ENCODE peak calls at places on chromosomes 2 and 18, in six cellular contexts. U is fibroblast of villous mesenchyme, Z is PC-9, P is cardiac fibroblast, K is mucosa of descending colon, L is endodermal cell. N is an unnamed sample.

GRCh38 chr18:48017625-48018024 is 87.2 kb upstream of the SMAD2 start:
- DNase-seq in Z (no peak), L (peak; percentile 5), K (no peak), U (peak; percentile 63), P (no peak), N (peak; percentile 18)

GRCh38 chr2:156907806-156908205 is 349.7 kb upstream of the GALNT5 start:
- DNase-seq in Z (peak; percentile 41), L (no peak), U (no peak), P (peak; percentile 52), K (no peak), N (peak; percentile 53)

GRCh38 chr2:974054-974453 is 23.4 kb downstream of the SNTG2 start:
- DNase-seq in U (no peak), K (no peak), P (no peak), Z (no peak), L (no peak), N (no peak)

GRCh38 chr2:193502363-193503035 is 1307.8 kb upstream of the TMEFF2 start:
- DNase-seq in U (no peak), P (no peak), L (peak; percentile 96), Z (no peak), K (no peak), N (no peak)

GRCh38 chr2:48707466-48707865 is 48.1 kb downstream of the LHCGR start:
- DNase-seq in K (peak; percentile 73), L (no peak), U (no peak), P (no peak), Z (no peak), N (peak; percentile 71)

GRCh38 chr18:5393779-5394178 is 98.3 kb upstream of the ZBTB14 start:
- DNase-seq in K (no peak), L (no peak), U (no peak), P (peak; percentile 55), Z (no peak), N (peak; percentile 1)

GRCh38 chr2:2787301-2787907 is 456.3 kb upstream of the MYT1L start:
- DNase-seq in L (peak; percentile 73), K (no peak), Z (no peak), P (no peak), U (no peak), N (no peak)

GRCh38 chr18:57210101-57210661 is 63.3 kb downstream of the BOD1L2 start:
- DNase-seq in K (peak; percentile 58), P (peak; percentile 71), L (peak; percentile 93), Z (peak; percentile 94), U (peak; percentile 28), N (peak; percentile 86)

GRCh38 chr2:172865422-172865821 is 129.8 kb downstream of the RAPGEF4 start:
- DNase-seq in U (no peak), L (peak; percentile 66), P (peak; percentile 39), Z (no peak), K (peak; percentile 12), N (peak; percentile 58)

GRCh38 chr2:64453710-64454315 is at the start of gene LGALSL:
- DNase-seq in P (peak; percentile 33), K (peak; percentile 87), L (peak; percentile 95), Z (peak; percentile 71), U (peak; percentile 34), N (peak; percentile 78)

GRCh38 chr2:71153585-71153984 is 23.2 kb downstream of the MPHOSPH10 start:
- DNase-seq in L (no peak), Z (no peak), K (no peak), P (no peak), U (no peak), N (no peak)

GRCh38 chr2:169468841-169469240 is 10.5 kb upstream of the BBS5 start:
- DNase-seq in L (no peak), P (no peak), K (no peak), Z (no peak), U (no peak), N (no peak)

GRCh38 chr2:185074156-185074555 is 475.8 kb downstream of the ZNF804A start:
- DNase-seq in U (no peak), P (no peak), K (no peak), Z (no peak), L (no peak), N (no peak)

GRCh38 chr2:37523861-37524362 is 147.5 kb downstream of the CDC42EP3 start:
- DNase-seq in Z (no peak), L (no peak), K (peak; percentile 42), P (peak; percentile 85), U (peak; percentile 88), N (peak; percentile 83)

GRCh38 chr2:177731384-177731783 is 338.8 kb downstream of the AGPS start:
- DNase-seq in K (no peak), U (no peak), L (peak; percentile 87), Z (no peak), P (no peak), N (no peak)

GRCh38 chr2:150601280-150602038 is 114.0 kb upstream of the RND3 start:
- DNase-seq in K (no peak), U (peak; percentile 54), L (no peak), Z (peak; percentile 52), P (peak; percentile 53), N (no peak)

GRCh38 chr2:136206613-136207012 is 88.7 kb upstream of the CXCR4 start:
- DNase-seq in Z (no peak), K (no peak), P (no peak), U (no peak), L (no peak), N (no peak)

GRCh38 chr18:57910817-57911216 is 107.7 kb upstream of the ATP8B1 start:
- DNase-seq in Z (no peak), L (peak; percentile 88), P (no peak), K (peak; percentile 22), U (no peak), N (no peak)

GRCh38 chr18:3266062-3266608 is 4.2 kb downstream of the MYL12B start:
- DNase-seq in P (no peak), Z (no peak), U (no peak), K (no peak), L (no peak), N (peak; percentile 90)

GRCh38 chr18:3268306-3268705 is 6.4 kb downstream of the MYL12B start:
- DNase-seq in L (no peak), U (no peak), K (no peak), Z (no peak), P (no peak), N (no peak)

GRCh38 chr18:3264362-3264761 is 2.4 kb downstream of the MYL12B start:
- DNase-seq in L (no peak), P (no peak), U (no peak), K (no peak), Z (no peak), N (peak; percentile 54)

GRCh38 chr18:3262234-3263171 is 570 bp downstream of the MYL12B start:
- DNase-seq in Z (no peak), U (peak; percentile 46), L (no peak), P (peak; percentile 52), K (peak; percentile 45), N (peak; percentile 48)

GRCh38 chr18:3265564-3266033 is 3.7 kb downstream of the MYL12B start:
- DNase-seq in P (no peak), Z (no peak), K (no peak), U (peak; percentile 47), L (no peak), N (peak; percentile 60)
- H3K4me3 ChIP-seq in P (no peak overlapping the region), Z (peak overlapping the region; percentile 12), K (no peak overlapping the region), U (no peak overlapping the region), L (peak overlapping the region; percentile 56), N (no peak overlapping the region)

GRCh38 chr2:191020221-191020741 is 6.3 kb upstream of the STAT1 start:
- DNase-seq in P (peak; percentile 98), L (peak; percentile 98), Z (peak; percentile 84), U (peak; percentile 98), K (peak; percentile 97), N (peak; percentile 97)
- TF ChIP-seq CTCF in P (no peak), L (peak; percentile 37), Z (no peak), U (peak; percentile 5), K (peak; percentile 7), N (peak; percentile 3)

DNA sequence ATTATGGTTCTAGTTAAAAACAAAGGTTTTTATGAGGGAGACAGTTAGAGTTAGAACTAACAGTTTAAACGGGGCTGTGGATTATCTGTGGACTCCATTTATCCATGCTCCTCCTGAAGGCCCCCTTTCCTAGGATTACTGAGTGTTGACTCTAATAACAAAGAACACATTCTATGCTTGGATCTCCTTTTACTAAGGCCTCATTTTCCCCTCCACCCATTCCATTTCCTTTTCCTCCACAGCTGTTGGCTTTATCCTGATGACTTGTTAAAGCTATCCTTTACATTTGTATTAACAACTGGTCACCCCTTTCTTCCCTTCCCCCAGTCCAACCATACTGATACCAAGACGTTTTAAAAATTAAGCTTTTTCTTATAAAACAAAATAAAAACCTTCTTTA is 220.6 kb downstream of the SRBD1 start:
- DNase-seq in K (no peak), U (no peak), Z (no peak), L (no peak), P (no peak), N (no peak)
- H3K4me3 ChIP-seq in K (no peak overlapping the region), U (no peak overlapping the region), Z (no peak overlapping the region), L (no peak overlapping the region), P (no peak overlapping the region), N (no peak overlapping the region)

GRCh38 chr2:214591359-214591758 is 180.5 kb downstream of the VWC2L start:
- DNase-seq in K (no peak), P (no peak), L (no peak), U (no peak), Z (peak; percentile 28), N (peak; percentile 15)
- TF ChIP-seq CTCF in K (no peak), P (peak; percentile 9), L (peak; percentile 58), U (no peak), Z (no peak), N (peak; percentile 37)

GRCh38 chr2:69012310-69013122 is 463 bp upstream of the ANTXR1 start:
- DNase-seq in K (peak; percentile 74), Z (no peak), L (no peak), P (peak; percentile 83), U (no peak), N (peak; percentile 49)
- H3K4me3 ChIP-seq in K (no peak overlapping the region), Z (peak overlapping the region; percentile 98), L (peak overlapping the region; percentile 94), P (peak overlapping the region; percentile 93), U (peak overlapping the region; percentile 81), N (peak overlapping the region; percentile 85)

DNA sequence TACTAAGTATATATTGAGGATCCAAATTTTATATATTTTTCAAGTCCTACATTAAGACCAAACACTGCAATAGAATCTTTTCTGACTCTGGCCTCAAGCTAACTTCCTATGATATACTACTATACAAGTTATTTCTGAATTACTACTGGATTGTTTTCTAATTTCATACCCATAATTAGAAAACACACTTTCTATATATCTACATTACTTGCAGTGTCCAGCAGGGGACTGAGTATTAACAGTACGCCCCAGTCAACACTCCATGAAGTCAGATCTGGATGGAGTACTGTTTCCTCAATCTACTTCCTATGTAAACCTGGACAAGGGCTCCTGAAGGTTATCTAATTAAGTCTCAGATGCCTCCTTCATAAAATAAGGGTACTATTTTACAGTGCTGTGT is 26.5 kb downstream of the RMP24 start:
- DNase-seq in Z (no peak), U (peak; percentile 7), K (no peak), L (no peak), P (no peak), N (peak; percentile 27)
- TF ChIP-seq CTCF in Z (peak; percentile 50), U (peak; percentile 52), K (no peak), L (peak; percentile 59), P (peak; percentile 46), N (peak; percentile 50)

DNA sequence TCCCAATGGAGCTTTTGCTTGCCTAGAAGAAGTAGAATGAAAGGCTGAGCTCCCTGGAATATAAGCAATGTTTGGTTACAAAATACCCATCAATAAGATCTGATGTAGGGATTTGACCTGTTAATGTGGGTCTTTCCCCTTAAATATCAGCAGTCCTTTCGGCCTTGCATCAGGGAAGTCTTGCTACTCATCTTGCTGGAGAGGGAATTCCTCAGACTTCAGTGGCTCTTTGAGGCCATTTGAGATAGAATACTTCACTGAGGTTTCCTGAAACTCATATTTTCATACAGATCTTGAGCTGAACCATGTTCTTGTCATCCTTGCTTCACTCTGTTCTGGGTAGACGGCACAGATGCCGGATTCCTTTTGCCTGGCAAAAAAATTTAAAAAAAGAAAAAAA is 3.9 kb downstream of the TWIST2 start:
- DNase-seq in L (no peak), Z (no peak), K (no peak), P (no peak), U (no peak), N (no peak)
- H3K4me3 ChIP-seq in L (no peak overlapping the region), Z (no peak overlapping the region), K (no peak overlapping the region), P (no peak overlapping the region), U (peak overlapping the region; percentile 83), N (no peak overlapping the region)

N was measured in epithelial cell of esophagus.